ENCODE peak calls at places on chromosomes 1 and 21, in eight cellular contexts. L, J, R, S, K, C, F and V are unnamed samples.

GRCh38 chr21:46183910-46184624 is at the start of gene SPATC1L:
- DNase-seq in L (no peak), J (no peak), R (peak), S (no peak), K (peak), C (peak), F (peak), V (no peak)

GRCh38 chr1:145960468-145961108 is 2.8 kb upstream of the LIX1L start:
- DNase-seq in L (peak), J (no peak), R (peak), S (peak), K (peak), C (peak), F (no peak), V (peak)

GRCh38 chr1:226919995-226920394 is 20.1 kb upstream of the COQ8A start:
- DNase-seq in L (no peak), J (no peak), R (no peak), S (no peak), K (no peak), C (no peak), F (no peak), V (no peak)

GRCh38 chr1:76153856-76154212 is 79.3 kb downstream of the ST6GALNAC3 start:
- DNase-seq in L (no peak), J (no peak), R (no peak), S (no peak), K (no peak), C (no peak), F (no peak), V (no peak)

GRCh38 chr1:193658711-193659110 is 472.3 kb upstream of the B3GALT2 start:
- DNase-seq in L (no peak), J (no peak), R (no peak), S (no peak), K (no peak), C (no peak), F (no peak), V (no peak)

GRCh38 chr1:45958317-45958716 is 154.9 kb downstream of the MAST2 start:
- DNase-seq in L (no peak), J (no peak), R (no peak), S (no peak), K (no peak), C (no peak), F (no peak), V (no peak)

GRCh38 chr1:15158506-15159165 is 5.1 kb downstream of the TMEM51 start:
- DNase-seq in L (no peak), J (no peak), R (no peak), S (no peak), K (no peak), C (no peak), F (no peak), V (no peak)

GRCh38 chr1:40750326-40750975 is 33.1 kb upstream of the KCNQ4 start:
- DNase-seq in L (no peak), J (no peak), R (no peak), S (no peak), K (no peak), C (no peak), F (no peak), V (no peak)

GRCh38 chr1:91885331-91885715 is 628 bp downstream of the TGFBR3 start:
- DNase-seq in L (peak), J (no peak), R (no peak), S (no peak), K (no peak), C (no peak), F (no peak), V (no peak)

GRCh38 chr21:41367598-41368360 is 6.0 kb downstream of the MX2 start:
- DNase-seq in L (no peak), J (no peak), R (no peak), S (no peak), K (no peak), C (no peak), F (no peak), V (no peak)

GRCh38 chr1:52237430-52237829 is 95.5 kb downstream of the ZFYVE9 start:
- DNase-seq in L (no peak), J (no peak), R (no peak), S (no peak), K (no peak), C (no peak), F (no peak), V (no peak)

GRCh38 chr1:29487291-29487690 is 251.0 kb downstream of the PTPRU start:
- DNase-seq in L (no peak), J (no peak), R (no peak), S (no peak), K (no peak), C (no peak), F (no peak), V (no peak)

GRCh38 chr1:115922806-115923205 is 53.5 kb upstream of the SLC22A15 start:
- DNase-seq in L (no peak), J (no peak), R (no peak), S (no peak), K (no peak), C (peak), F (no peak), V (no peak)

GRCh38 chr1:241706967-241707366 is 54.9 kb downstream of the WDR64 start:
- DNase-seq in L (no peak), J (no peak), R (no peak), S (no peak), K (peak), C (no peak), F (no peak), V (no peak)

GRCh38 chr1:18878538-18879220 is 19.2 kb upstream of the TAS1R2 start:
- DNase-seq in L (no peak), J (no peak), R (no peak), S (no peak), K (no peak), C (no peak), F (no peak), V (no peak)